ENCODE peak calls at places on chromosomes 7 and 10, in nine cellular contexts. P is skeletal muscle cell; V is left ventricle myocardium inferior; S is stimulated activated naive B cell treated with anti-CD40 and anti-IgM and Interleukin-4, amounts not matched to agents 10 μg/mL and 1 μg/mL and 100 μg/mL, for 72 hours; L is iPS DF 19.7; U is natural killer cell treated with Interleukin-12 subunit alpha and Interleukin-12 subunit beta and Interleukin-15 and Interleukin-18, amount 100 ng/mL, for 72 hours; Z is choroid plexus epithelial cell; C is transverse colon; J is DMS53. A is an unnamed sample.

GRCh38 chr10:7622969-7623368 is 43.8 kb downstream of the ITIH5 start:
- DNase-seq in S (no peak), C (no peak), Z (no peak), L (peak; percentile 47), P (no peak), U (no peak), V (no peak), J (no peak), A (no peak)

GRCh38 chr7:116979430-116979829 is 26.1 kb downstream of the ST7 start:
- DNase-seq in V (no peak), L (no peak), C (no peak), Z (no peak), S (no peak), U (no peak), J (no peak), P (no peak), A (no peak)

GRCh38 chr7:7564323-7564780 is 2.3 kb upstream of the MIOS start:
- DNase-seq in U (no peak), S (no peak), P (peak; percentile 56), Z (peak; percentile 49), C (no peak), V (no peak), J (peak; percentile 28), L (no peak), A (no peak)

GRCh38 chr10:60646966-60647796 is 131.1 kb upstream of the CDK1 start:
- DNase-seq in U (peak; percentile 66), C (peak; percentile 22), S (peak; percentile 17), Z (peak; percentile 87), V (no peak), L (no peak), J (peak; percentile 74), P (no peak), A (peak; percentile 27)

GRCh38 chr10:117723343-117723742 is 180.8 kb downstream of the EMX2 start:
- DNase-seq in L (no peak), P (no peak), U (no peak), S (no peak), V (no peak), C (no peak), Z (no peak), J (no peak), A (no peak)

GRCh38 chr10:78757542-78757941 is 311.2 kb upstream of the ZMIZ1 start:
- DNase-seq in L (no peak), C (no peak), S (no peak), P (peak; percentile 67), J (peak; percentile 27), V (no peak), U (no peak), Z (peak; percentile 61), A (no peak)

GRCh38 chr10:23723796-23724195 is 284.9 kb downstream of the OTUD1 start:
- DNase-seq in Z (no peak), V (no peak), C (no peak), P (no peak), L (no peak), S (no peak), J (no peak), U (no peak), A (no peak)

GRCh38 chr10:16297652-16298051 is 139.2 kb upstream of the PTER start:
- DNase-seq in Z (no peak), L (no peak), C (no peak), P (no peak), U (no peak), V (no peak), S (no peak), J (no peak), A (no peak)

GRCh38 chr7:116955801-116956514 is 2.7 kb downstream of the ST7 start:
- DNase-seq in S (peak; percentile 35), V (no peak), Z (no peak), J (no peak), P (no peak), L (no peak), C (no peak), U (no peak), A (peak; percentile 67)

GRCh38 chr10:123884351-123884906 is 7.2 kb downstream of the CPXM2 start:
- DNase-seq in J (no peak), U (no peak), C (no peak), S (no peak), V (no peak), P (no peak), L (no peak), Z (no peak), A (no peak)

GRCh38 chr7:29485376-29486190 is 78.1 kb upstream of the PRR15 start:
- DNase-seq in V (no peak), C (no peak), L (no peak), Z (peak; percentile 24), P (no peak), J (peak; percentile 50), S (no peak), U (no peak), A (no peak)

GRCh38 chr10:34200355-34200901 is 614.7 kb downstream of the PARD3 start:
- DNase-seq in S (no peak), J (peak; percentile 8), C (no peak), P (no peak), U (no peak), L (no peak), V (no peak), Z (no peak), A (no peak)

GRCh38 chr7:2066251-2066919 is 166.4 kb downstream of the MAD1L1 start:
- DNase-seq in J (no peak), V (no peak), C (no peak), S (peak; percentile 40), U (no peak), Z (no peak), L (no peak), P (no peak), A (no peak)

GRCh38 chr10:7986851-7987250 is 67.6 kb upstream of the GATA3 start:
- DNase-seq in L (no peak), V (no peak), U (no peak), P (no peak), C (no peak), S (no peak), J (no peak), Z (peak; percentile 20), A (no peak)

GRCh38 chr7:101108961-101109360 is 17.9 kb upstream of the SERPINE1 start:
- DNase-seq in P (no peak), S (no peak), C (no peak), V (no peak), Z (no peak), U (no peak), L (no peak), J (peak; percentile 40), A (no peak)

GRCh38 chr10:128867819-128868218 is 599.2 kb upstream of the MGMT start:
- DNase-seq in V (no peak), J (no peak), P (no peak), Z (no peak), U (no peak), C (no peak), L (no peak), S (no peak), A (no peak)

A was measured in GM13977.